ENCODE peak calls at places on chromosomes 11 and 22, in four cellular contexts. S is HepG2, U is K562, O is GM12878. A is an unnamed sample.

GRCh38 chr11:11510939-11511338 is 110.9 kb downstream of the GALNT18 start:
- DNase-seq in U (no peak), S (no peak), O (no peak), A (no peak)

GRCh38 chr22:40491990-40492631 is 121.7 kb downstream of the SGSM3 start:
- DNase-seq in O (peak), U (no peak), S (no peak), A (no peak)

GRCh38 chr11:76197941-76198640 is 8.2 kb downstream of the WNT11 start:
- DNase-seq in O (no peak), S (no peak), U (no peak), A (no peak)

GRCh38 chr22:25698986-25699385 is 43.0 kb upstream of the MYO18B start:
- DNase-seq in O (no peak), U (no peak), S (no peak), A (no peak)

GRCh38 chr22:17260950-17261349 is 41.7 kb upstream of the ADA2 start:
- DNase-seq in S (no peak), O (no peak), U (no peak), A (peak)

GRCh38 chr11:108122166-108122628 is 830 bp downstream of the ACAT1 start:
- DNase-seq in U (no peak), S (no peak), O (no peak), A (no peak)

GRCh38 chr22:49548356-49549202 is 279.1 kb downstream of the BRD1 start:
- DNase-seq in U (no peak), O (no peak), S (peak), A (peak)

GRCh38 chr11:86637976-86638375 is 34.4 kb downstream of the ME3 start:
- DNase-seq in S (no peak), O (no peak), U (no peak), A (no peak)

GRCh38 chr11:30729187-30729713 is 143.1 kb upstream of the MPPED2 start:
- DNase-seq in S (no peak), O (no peak), U (no peak), A (no peak)

GRCh38 chr11:35131094-35131493 is 7.9 kb upstream of the CD44 start:
- DNase-seq in S (no peak), O (no peak), U (no peak), A (no peak)

GRCh38 chr22:29112102-29112501 is 39.3 kb downstream of the KREMEN1 start:
- DNase-seq in O (no peak), U (no peak), S (no peak), A (no peak)

GRCh38 chr22:29070490-29070889 is 2.3 kb upstream of the KREMEN1 start:
- DNase-seq in U (no peak), O (no peak), S (no peak), A (no peak)

GRCh38 chr11:74307409-74307808 is 4.0 kb downstream of the P4HA3 start:
- DNase-seq in S (no peak), U (no peak), O (no peak), A (no peak)

GRCh38 chr11:74470526-74470925 is 3.2 kb upstream of the KCNE3 start:
- DNase-seq in U (no peak), O (no peak), S (no peak), A (no peak)

GRCh38 chr11:61071208-61071681 is 31.0 kb upstream of the CD5 start:
- DNase-seq in S (no peak), O (no peak), U (no peak), A (no peak)

GRCh38 chr11:44866301-44866700 is 84.4 kb downstream of the TP53I11 start:
- DNase-seq in O (no peak), U (no peak), S (no peak), A (no peak)
- TF ChIP-seq SP1 in O (no peak), U (no peak), S (no peak), A (no peak)

GRCh38 chr11:115153135-115153534 is 351.1 kb downstream of the CADM1 start:
- DNase-seq in U (no peak), S (no peak), O (no peak), A (no peak)
- TF ChIP-seq NR2C2 in U (no peak), S (no peak), O (no peak), A (no peak)

DNA sequence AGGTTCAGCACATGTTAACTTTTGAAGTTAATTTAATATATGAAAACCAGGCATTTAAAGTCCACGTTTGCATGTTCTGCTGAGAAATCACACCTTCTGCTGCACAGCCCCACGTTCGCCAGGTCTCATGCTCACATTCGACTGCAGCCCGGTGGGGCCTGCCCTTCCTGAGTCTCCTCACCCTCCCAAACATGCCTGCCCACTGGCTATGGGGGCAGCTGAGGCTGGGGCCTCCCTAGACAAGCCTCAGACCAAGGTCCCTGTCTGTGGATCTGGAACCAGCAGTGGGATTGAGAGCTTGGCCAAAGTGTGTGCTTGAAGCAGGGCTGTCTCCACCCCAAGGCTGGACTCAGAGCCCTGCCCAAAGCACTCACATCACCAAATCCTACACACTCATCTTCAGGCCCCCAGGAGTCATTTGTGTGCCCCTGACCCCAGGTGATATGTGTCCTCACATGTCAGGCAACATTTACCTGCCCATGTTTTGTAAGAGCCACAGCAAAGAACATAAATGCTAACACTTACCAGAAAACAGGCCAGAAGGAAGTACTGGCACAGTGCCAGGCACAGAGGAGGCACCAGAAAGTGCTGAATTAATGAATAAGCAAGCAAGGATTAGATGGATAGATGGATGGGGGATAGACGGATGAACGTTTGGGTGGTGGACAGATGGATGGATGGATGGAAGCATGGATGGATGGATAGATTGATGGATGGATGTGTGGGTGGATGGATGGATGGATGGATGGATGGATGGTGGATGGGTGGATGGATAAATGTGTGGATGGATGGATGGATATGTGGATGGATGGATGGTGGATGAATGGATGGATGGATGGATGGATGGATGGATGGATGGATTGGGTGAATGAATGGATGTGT is 9.4 kb upstream of the FADD start:
- DNase-seq in U (no peak), O (no peak), S (no peak), A (no peak)
- TF ChIP-seq SP1 in U (no peak), O (no peak), S (no peak), A (no peak)

DNA sequence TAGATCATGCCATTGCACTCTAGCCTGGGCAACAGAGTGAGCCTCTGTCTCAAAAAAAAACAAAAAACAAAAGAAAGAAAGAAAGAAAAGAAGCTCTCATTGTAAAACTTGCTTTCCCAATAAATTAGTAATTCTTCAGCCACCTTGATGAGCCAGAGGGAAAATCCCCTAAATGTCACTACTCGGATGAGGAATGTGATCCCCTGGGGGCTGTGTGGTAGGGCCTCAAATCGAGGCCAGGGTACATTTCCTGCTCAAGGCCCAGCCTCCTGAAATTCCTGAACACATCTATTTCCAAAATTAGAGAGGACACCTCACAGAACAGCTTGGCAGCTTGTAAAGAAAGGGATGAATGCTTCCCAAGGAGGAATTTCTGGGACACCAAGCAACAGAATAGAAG is 147.1 kb upstream of the SESN3 start:
- DNase-seq in O (no peak), U (no peak), S (no peak), A (no peak)
- TF ChIP-seq NR2C2 in O (no peak), U (no peak), S (no peak), A (no peak)

GRCh38 chr11:118415739-118416068 is 14.3 kb downstream of the ATP5MG start:
- DNase-seq in O (no peak), U (peak), S (no peak), A (peak)
- TF ChIP-seq SP1 in O (no peak), U (peak), S (no peak), A (no peak)

GRCh38 chr22:31692186-31692886 is 30.3 kb upstream of the PISD start:
- DNase-seq in O (no peak), U (no peak), S (no peak), A (no peak)

GRCh38 chr22:31691408-31691807 is 29.4 kb upstream of the PISD start:
- DNase-seq in O (no peak), S (no peak), U (no peak), A (no peak)

DNA sequence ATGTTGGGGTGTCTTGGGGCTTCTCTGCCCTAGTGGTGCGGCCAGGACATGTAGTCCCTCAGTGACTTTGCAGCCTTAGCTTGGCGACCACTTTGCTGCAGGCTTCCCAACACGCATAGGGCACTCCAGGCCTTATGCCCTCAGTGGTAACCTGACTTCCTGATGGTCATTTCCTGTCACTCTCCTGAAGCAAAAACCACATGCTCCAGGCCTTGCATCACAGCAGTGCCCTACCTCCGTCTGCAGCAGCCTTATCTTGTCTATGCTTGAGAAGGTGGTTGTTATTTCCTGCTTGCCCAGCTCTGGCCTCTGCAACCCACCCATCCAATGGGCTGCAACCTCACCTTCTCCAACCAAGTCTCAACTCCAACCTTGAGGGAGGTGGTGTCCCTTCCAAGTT is 33.4 kb upstream of the PISD start:
- DNase-seq in O (no peak), U (no peak), S (no peak), A (no peak)
- TF ChIP-seq NR2C2 in O (no peak), U (no peak), S (no peak), A (no peak)

DNA sequence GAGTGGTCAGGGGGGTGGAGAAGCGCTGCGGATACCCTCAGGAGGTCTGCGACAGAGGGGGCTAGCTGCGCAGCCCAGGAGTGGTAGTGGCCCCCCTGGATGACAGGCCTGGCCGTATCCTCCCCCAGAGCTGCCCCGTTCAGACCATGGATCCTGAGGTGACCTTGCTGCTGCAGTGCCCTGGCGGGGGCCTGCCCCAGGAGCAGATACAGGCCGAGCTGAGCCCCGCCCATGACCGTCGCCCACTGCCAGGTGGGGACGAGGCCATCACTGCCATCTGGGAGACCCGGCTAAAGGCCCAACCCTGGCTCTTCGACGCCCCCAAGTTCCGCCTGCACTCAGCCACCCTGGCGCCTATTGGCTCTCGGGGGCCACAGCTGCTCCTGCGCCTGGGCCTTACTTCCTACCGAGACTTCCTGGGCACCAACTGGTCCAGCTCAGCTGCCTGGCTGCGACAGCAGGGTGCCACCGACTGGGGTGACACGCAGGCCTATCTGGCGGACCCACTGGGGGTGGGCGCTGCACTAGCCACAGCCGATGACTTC is 505 bp downstream of the NUDT22 start:
- DNase-seq in U (peak), S (peak), O (no peak), A (no peak)
- TF ChIP-seq SP1 in U (no peak), S (no peak), O (no peak), A (no peak)

A was measured in WTC11.